ENCODE peak calls at places on chromosomes 11 and 22, in five cellular contexts. N is activated gamma-delta T cell, D is NCI-H345, Y is PC-3, S is pancreas. M is an unnamed sample.

GRCh38 chr11:57501951-57502350 is 13.6 kb downstream of the SLC43A1 start:
- DNase-seq in N (no peak), D (no peak), Y (peak), S (peak), M (peak)

GRCh38 chr11:108654994-108655631 is 9.8 kb upstream of the DDX10 start:
- DNase-seq in N (no peak), D (peak), Y (peak), S (peak), M (peak)

GRCh38 chr11:3137486-3138177 is 27.5 kb downstream of the OSBPL5 start:
- DNase-seq in N (no peak), D (no peak), Y (no peak), S (no peak), M (no peak)

GRCh38 chr11:32210601-32211000 is 119.7 kb downstream of the RCN1 start:
- DNase-seq in N (no peak), D (no peak), Y (peak), S (no peak), M (peak)

GRCh38 chr11:102733232-102733875 is 8.6 kb upstream of the MMP8 start:
- DNase-seq in N (no peak), D (peak), Y (peak), S (peak), M (peak)

GRCh38 chr22:21710156-21710555 is 25.4 kb downstream of the YPEL1 start:
- DNase-seq in N (no peak), D (no peak), Y (peak), S (no peak), M (peak)

GRCh38 chr11:36469063-36469462 is 41.0 kb downstream of the TRAF6 start:
- DNase-seq in N (no peak), D (no peak), Y (no peak), S (no peak), M (peak)

GRCh38 chr11:12802418-12803085 is 128.3 kb downstream of the TEAD1 start:
- DNase-seq in N (no peak), D (peak), Y (peak), S (peak), M (peak)

GRCh38 chr11:64223001-64223651 is 2.9 kb downstream of the TRPT1 start:
- DNase-seq in N (no peak), D (no peak), Y (no peak), S (peak), M (no peak)

GRCh38 chr11:120097721-120098385 is 40.1 kb downstream of the TRIM29 start:
- DNase-seq in N (no peak), D (no peak), Y (no peak), S (no peak), M (no peak)

GRCh38 chr11:64537876-64538275 is 53.1 kb upstream of the SLC22A12 start:
- DNase-seq in N (no peak), D (no peak), Y (no peak), S (no peak), M (no peak)

GRCh38 chr22:24503137-24503850 is 8.2 kb downstream of the UPB1 start:
- DNase-seq in N (no peak), D (no peak), Y (peak), S (no peak), M (peak)

GRCh38 chr22:41308544-41308947 is 7.2 kb downstream of the ZC3H7B start:
- DNase-seq in N (no peak), D (no peak), Y (no peak), S (no peak), M (no peak)

GRCh38 chr22:47804281-47804680 is 1041.8 kb downstream of the TBC1D22A start:
- DNase-seq in N (no peak), D (no peak), Y (no peak), S (no peak), M (no peak)

GRCh38 chr11:73263640-73264039 is 8.5 kb upstream of the P2RY6 start:
- DNase-seq in N (no peak), D (no peak), Y (no peak), S (no peak), M (no peak)

M was measured in kidney tubule cell.